ENCODE peak calls at places on chromosomes 5 and 9, in six cellular contexts. H is astrocyte, K is GM12878, T is HCT116, L is fibroblast of lung, Z is mammary epithelial cell. Y is an unnamed sample.

GRCh38 chr9:122402403-122403268 is 31.8 kb downstream of the PTGS1 start:
- DNase-seq in H (peak; percentile 96), T (peak; percentile 96), Z (peak; percentile 92), L (peak; percentile 97), K (no peak), Y (no peak)

GRCh38 chr5:88515881-88516819 is 247.5 kb upstream of the TMEM161B start:
- DNase-seq in T (no peak), Z (no peak), K (no peak), L (peak; percentile 55), H (peak; percentile 53), Y (no peak)

GRCh38 chr5:116575635-116576042 is 1.0 kb upstream of the SEMA6A start:
- DNase-seq in T (no peak), L (no peak), H (no peak), Z (peak; percentile 62), K (no peak), Y (peak; percentile 64)

GRCh38 chr5:101009758-101010519 is 106.9 kb upstream of the ST8SIA4 start:
- DNase-seq in T (no peak), H (no peak), Z (no peak), L (no peak), K (peak; percentile 39), Y (no peak)

GRCh38 chr9:17824191-17824926 is 245.5 kb downstream of the SH3GL2 start:
- DNase-seq in L (no peak), Z (no peak), H (peak; percentile 25), T (no peak), K (no peak), Y (no peak)

GRCh38 chr5:101590384-101590783 is 687.3 kb upstream of the ST8SIA4 start:
- DNase-seq in H (no peak), T (peak; percentile 12), Z (no peak), L (no peak), K (no peak), Y (no peak)

GRCh38 chr9:21656776-21657637 is 145.4 kb upstream of the MTAP start:
- DNase-seq in K (no peak), L (peak; percentile 86), Z (peak; percentile 70), T (no peak), H (peak; percentile 94), Y (no peak)

GRCh38 chr9:27535701-27536118 is 6.1 kb upstream of the MOB3B start:
- DNase-seq in K (no peak), H (no peak), L (no peak), Z (peak; percentile 38), T (no peak), Y (peak; percentile 82)

GRCh38 chr5:62506659-62507460 is 71.8 kb upstream of the LRRC70 start:
- DNase-seq in T (no peak), K (no peak), Z (no peak), H (no peak), L (no peak), Y (no peak)

GRCh38 chr5:134227259-134227658 is 1.4 kb upstream of the PPP2CA start:
- DNase-seq in T (no peak), Z (peak; percentile 36), K (no peak), H (no peak), L (no peak), Y (peak; percentile 76)

GRCh38 chr9:7402704-7403389 is 396.7 kb downstream of the DMAC1 start:
- DNase-seq in H (no peak), T (no peak), Z (peak; percentile 8), K (no peak), L (peak; percentile 2), Y (no peak)

GRCh38 chr5:142725231-142726187 is 39.6 kb upstream of the FGF1 start:
- DNase-seq in Z (peak; percentile 43), L (peak; percentile 8), K (no peak), H (no peak), T (no peak), Y (no peak)

GRCh38 chr9:114203410-114204140 is 48.2 kb downstream of the COL27A1 start:
- DNase-seq in H (peak; percentile 29), K (no peak), T (no peak), L (no peak), Z (peak; percentile 65), Y (no peak)

GRCh38 chr9:2641033-2641432 is 19.4 kb downstream of the VLDLR start:
- DNase-seq in Z (no peak), H (no peak), L (no peak), T (no peak), K (no peak), Y (no peak)

GRCh38 chr5:65927497-65928340 is 1.3 kb downstream of the ERBIN start:
- DNase-seq in K (no peak), L (peak; percentile 71), H (peak; percentile 60), T (no peak), Z (peak; percentile 59), Y (no peak)

GRCh38 chr5:56585973-56586740 is 229.2 kb upstream of the MAP3K1 start:
- DNase-seq in K (no peak), T (no peak), L (peak; percentile 43), H (no peak), Z (no peak), Y (no peak)

GRCh38 chr9:107636596-107637405 is 147.2 kb upstream of the KLF4 start:
- DNase-seq in Z (no peak), L (peak; percentile 48), T (no peak), K (no peak), H (no peak), Y (no peak)

GRCh38 chr9:107638496-107638895 is 148.9 kb upstream of the KLF4 start:
- DNase-seq in T (no peak), H (no peak), L (no peak), Z (no peak), K (no peak), Y (no peak)

GRCh38 chr9:107639426-107639825 is 149.9 kb upstream of the KLF4 start:
- DNase-seq in H (peak; percentile 38), Z (no peak), K (no peak), T (no peak), L (no peak), Y (no peak)

GRCh38 chr9:107637421-107638420 is 148.2 kb upstream of the KLF4 start:
- DNase-seq in T (no peak), L (peak; percentile 100), Z (peak; percentile 50), H (peak; percentile 90), K (no peak), Y (peak; percentile 71)

DNA sequence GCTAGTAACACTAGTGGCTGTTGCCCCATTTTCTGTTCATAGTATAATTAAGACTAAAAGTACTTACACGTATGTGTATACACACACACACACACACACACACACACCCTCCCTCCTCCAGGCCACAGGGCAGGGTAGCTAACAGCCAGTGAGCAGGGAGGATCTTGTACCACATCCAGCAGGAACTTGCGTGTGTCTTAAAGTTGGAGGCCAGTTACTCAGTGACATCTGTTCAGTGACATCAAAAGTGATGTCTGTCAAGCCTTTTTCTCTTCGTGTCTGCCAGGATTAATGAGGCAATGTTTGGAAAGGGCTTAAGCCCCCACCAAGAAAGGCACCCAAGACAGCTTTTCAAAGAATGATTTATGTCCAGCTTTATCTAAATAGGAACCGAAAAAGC is 149.4 kb upstream of the KLF4 start:
- DNase-seq in H (peak; percentile 57), K (no peak), T (no peak), L (peak; percentile 95), Z (no peak), Y (no peak)
- H3K9ac ChIP-seq in H (peak overlapping the region; percentile 87), K (no peak overlapping the region), T (no peak overlapping the region), L (peak overlapping the region; percentile 62), Z (no peak overlapping the region), Y (no peak overlapping the region)

DNA sequence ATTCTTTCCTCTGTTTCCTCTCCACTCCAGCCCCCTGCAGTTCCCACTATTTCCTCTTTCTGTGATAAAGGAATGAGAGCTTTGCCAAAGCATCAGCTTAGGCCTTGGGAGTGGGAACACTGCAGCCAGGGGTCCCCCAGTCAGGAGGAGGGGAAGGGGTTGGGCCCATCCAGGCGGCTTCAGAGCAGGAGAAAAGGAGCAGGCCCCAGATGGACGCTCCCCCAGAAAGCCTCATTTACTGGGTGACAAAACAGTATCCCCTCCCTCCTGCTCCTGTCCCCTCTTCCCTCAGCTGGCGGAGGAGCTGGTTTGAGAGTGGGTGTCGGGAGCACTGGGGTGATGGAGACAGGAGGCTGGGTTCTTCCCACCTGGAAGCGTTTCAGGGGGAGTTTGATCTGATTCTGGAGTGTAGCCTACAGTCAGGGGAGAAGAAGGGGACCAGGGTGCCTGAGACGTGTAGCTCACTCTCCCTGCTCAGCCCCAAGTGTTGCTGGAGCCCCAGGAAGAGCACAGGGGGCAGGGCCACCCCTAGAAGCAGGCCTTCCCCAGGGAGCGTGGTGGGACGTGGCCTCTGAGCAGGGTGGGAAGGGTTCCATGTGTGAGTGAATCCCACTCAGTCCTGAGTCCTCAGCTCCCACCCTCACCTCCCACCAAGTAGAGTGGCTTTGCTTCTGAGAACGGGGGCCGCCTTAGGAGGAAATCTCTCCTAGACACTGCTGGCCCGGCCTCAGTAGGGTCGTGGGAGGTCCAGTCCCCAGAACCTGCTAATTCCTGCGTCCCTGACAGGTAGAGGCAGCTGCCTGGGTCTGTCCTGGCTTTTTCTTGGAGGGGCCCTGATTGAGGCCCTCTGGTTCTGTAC is 173.1 kb downstream of the CACNA1B start:
- DNase-seq in Z (no peak), T (no peak), K (no peak), L (no peak), H (no peak), Y (no peak)
- H2AFZ ChIP-seq in Z (no peak overlapping the region), T (no peak overlapping the region), K (no peak overlapping the region), L (no peak overlapping the region), H (no peak overlapping the region), Y (no peak overlapping the region)

GRCh38 chr5:137733011-137733410 is 2.9 kb downstream of the KLHL3 start:
- DNase-seq in H (no peak), Z (no peak), L (no peak), K (no peak), T (no peak), Y (no peak)

GRCh38 chr5:137737349-137738256 is 1.7 kb upstream of the KLHL3 start:
- DNase-seq in K (no peak), H (peak; percentile 50), T (no peak), L (peak; percentile 64), Z (no peak), Y (no peak)

GRCh38 chr5:137733922-137734695 is 1.8 kb downstream of the KLHL3 start:
- DNase-seq in T (no peak), L (no peak), Z (no peak), K (no peak), H (no peak), Y (no peak)

GRCh38 chr5:137735531-137736284 is at the start of gene KLHL3:
- DNase-seq in K (no peak), L (peak; percentile 58), Z (peak; percentile 63), H (peak; percentile 51), T (no peak), Y (peak; percentile 95)

GRCh38 chr5:137734962-137735530 is 843 bp downstream of the KLHL3 start:
- DNase-seq in L (peak; percentile 56), K (no peak), T (no peak), H (peak; percentile 44), Z (peak; percentile 69), Y (peak; percentile 58)
- H3K9ac ChIP-seq in L (no peak overlapping the region), K (peak overlapping the region; percentile 52), T (no peak overlapping the region), H (peak overlapping the region; percentile 74), Z (peak overlapping the region; percentile 60), Y (peak overlapping the region; percentile 10)

GRCh38 chr9:91496351-91496750 is 72.7 kb upstream of the NFIL3 start:
- DNase-seq in K (no peak), Z (no peak), H (no peak), T (no peak), L (peak; percentile 7), Y (no peak)
- H2AFZ ChIP-seq in K (no peak overlapping the region), Z (no peak overlapping the region), H (no peak overlapping the region), T (no peak overlapping the region), L (no peak overlapping the region), Y (no peak overlapping the region)

DNA sequence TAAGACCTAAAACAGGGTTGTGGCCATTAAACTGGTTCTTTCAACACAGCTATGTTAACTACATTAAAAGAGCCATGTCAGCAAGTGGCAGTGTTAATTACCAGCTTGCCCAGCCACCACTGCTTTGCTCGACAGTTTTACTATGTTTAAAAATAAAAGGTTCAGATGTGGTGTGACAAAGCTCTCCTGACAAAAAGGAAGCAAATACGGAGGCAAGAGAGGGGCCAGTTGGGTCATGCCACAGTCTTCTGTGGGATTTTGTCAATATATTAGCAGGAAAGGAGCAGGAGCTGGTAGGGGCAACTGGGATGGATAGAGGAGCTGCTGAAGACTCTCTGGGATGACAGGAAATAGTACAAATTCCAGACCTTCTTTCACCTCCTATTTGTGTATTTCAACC is 113.5 kb upstream of the PCA3 start:
- DNase-seq in Z (no peak), T (no peak), H (no peak), L (no peak), K (no peak), Y (peak; percentile 39)
- H3K9ac ChIP-seq in Z (no peak overlapping the region), T (no peak overlapping the region), H (no peak overlapping the region), L (no peak overlapping the region), K (no peak overlapping the region), Y (no peak overlapping the region)

Y was measured in H9.